ENCODE peak calls at places on chromosomes 11 and 22, in four cellular contexts. One of them, this sample, is unnamed.

GRCh38 chr11:12682288-12682687 is 8.1 kb downstream of the TEAD1 start:
- DNase-seq in dorsolateral prefrontal cortex: no peak
- DNase-seq in mesenchymal stem cell: no peak
- DNase-seq in MM.1S: no peak
- DNase-seq in this sample: no peak

GRCh38 chr11:36266767-36267166 is 22.5 kb downstream of the COMMD9 start:
- DNase-seq in dorsolateral prefrontal cortex: no peak
- DNase-seq in mesenchymal stem cell: no peak
- DNase-seq in MM.1S: no peak
- DNase-seq in this sample: no peak

GRCh38 chr22:30425616-30426394 is at the start of gene MTFP1:
- DNase-seq in dorsolateral prefrontal cortex: peak
- DNase-seq in mesenchymal stem cell: peak
- DNase-seq in MM.1S: peak
- DNase-seq in this sample: peak

GRCh38 chr11:19419813-19420212 is 179.1 kb upstream of the E2F8 start:
- DNase-seq in dorsolateral prefrontal cortex: no peak
- DNase-seq in mesenchymal stem cell: peak
- DNase-seq in MM.1S: no peak
- DNase-seq in this sample: no peak

GRCh38 chr11:111526501-111526900 is 11.9 kb downstream of the HOATZ start:
- DNase-seq in dorsolateral prefrontal cortex: no peak
- DNase-seq in mesenchymal stem cell: peak
- DNase-seq in MM.1S: peak
- DNase-seq in this sample: peak

GRCh38 chr11:126140106-126140931 is 71.1 kb downstream of the RPUSD4 start:
- DNase-seq in dorsolateral prefrontal cortex: no peak
- DNase-seq in mesenchymal stem cell: peak
- DNase-seq in MM.1S: no peak
- DNase-seq in this sample: no peak

GRCh38 chr11:27839226-27839913 is 139.1 kb upstream of the BDNF start:
- DNase-seq in dorsolateral prefrontal cortex: no peak
- DNase-seq in mesenchymal stem cell: peak
- DNase-seq in MM.1S: peak
- DNase-seq in this sample: peak

GRCh38 chr22:44037519-44038370 is 13.6 kb downstream of the PARVB start:
- DNase-seq in dorsolateral prefrontal cortex: no peak
- DNase-seq in mesenchymal stem cell: peak
- DNase-seq in MM.1S: no peak
- DNase-seq in this sample: peak

GRCh38 chr11:77301510-77301909 is at the start of gene GDPD4:
- DNase-seq in dorsolateral prefrontal cortex: no peak
- DNase-seq in mesenchymal stem cell: no peak
- DNase-seq in MM.1S: no peak
- DNase-seq in this sample: no peak

GRCh38 chr11:83521647-83522596 is 235.8 kb upstream of the CCDC90B start:
- DNase-seq in dorsolateral prefrontal cortex: no peak
- DNase-seq in mesenchymal stem cell: peak
- DNase-seq in MM.1S: no peak
- DNase-seq in this sample: peak

GRCh38 chr11:96254087-96254486 is 88.9 kb downstream of the MAML2 start:
- DNase-seq in dorsolateral prefrontal cortex: no peak
- DNase-seq in mesenchymal stem cell: peak
- DNase-seq in MM.1S: peak
- DNase-seq in this sample: peak

GRCh38 chr22:49238181-49239141 is 589.2 kb downstream of the BRD1 start:
- DNase-seq in dorsolateral prefrontal cortex: peak
- DNase-seq in mesenchymal stem cell: no peak
- DNase-seq in MM.1S: no peak
- DNase-seq in this sample: no peak

GRCh38 chr22:30214703-30215405 is 31.7 kb downstream of the LIF start:
- DNase-seq in dorsolateral prefrontal cortex: no peak
- DNase-seq in mesenchymal stem cell: no peak
- DNase-seq in MM.1S: no peak
- DNase-seq in this sample: no peak

GRCh38 chr11:133227674-133228111 is 304.6 kb downstream of the OPCML start:
- DNase-seq in dorsolateral prefrontal cortex: no peak
- DNase-seq in mesenchymal stem cell: no peak
- DNase-seq in MM.1S: no peak
- DNase-seq in this sample: no peak

GRCh38 chr11:15805726-15806125 is 550.6 kb downstream of the SOX6 start:
- DNase-seq in dorsolateral prefrontal cortex: no peak
- DNase-seq in mesenchymal stem cell: no peak
- DNase-seq in MM.1S: no peak
- DNase-seq in this sample: no peak

GRCh38 chr11:5489571-5490357 is 1.3 kb downstream of the OR52D1 start:
- DNase-seq in dorsolateral prefrontal cortex: no peak
- DNase-seq in mesenchymal stem cell: peak
- DNase-seq in MM.1S: no peak
- DNase-seq in this sample: no peak

DNA sequence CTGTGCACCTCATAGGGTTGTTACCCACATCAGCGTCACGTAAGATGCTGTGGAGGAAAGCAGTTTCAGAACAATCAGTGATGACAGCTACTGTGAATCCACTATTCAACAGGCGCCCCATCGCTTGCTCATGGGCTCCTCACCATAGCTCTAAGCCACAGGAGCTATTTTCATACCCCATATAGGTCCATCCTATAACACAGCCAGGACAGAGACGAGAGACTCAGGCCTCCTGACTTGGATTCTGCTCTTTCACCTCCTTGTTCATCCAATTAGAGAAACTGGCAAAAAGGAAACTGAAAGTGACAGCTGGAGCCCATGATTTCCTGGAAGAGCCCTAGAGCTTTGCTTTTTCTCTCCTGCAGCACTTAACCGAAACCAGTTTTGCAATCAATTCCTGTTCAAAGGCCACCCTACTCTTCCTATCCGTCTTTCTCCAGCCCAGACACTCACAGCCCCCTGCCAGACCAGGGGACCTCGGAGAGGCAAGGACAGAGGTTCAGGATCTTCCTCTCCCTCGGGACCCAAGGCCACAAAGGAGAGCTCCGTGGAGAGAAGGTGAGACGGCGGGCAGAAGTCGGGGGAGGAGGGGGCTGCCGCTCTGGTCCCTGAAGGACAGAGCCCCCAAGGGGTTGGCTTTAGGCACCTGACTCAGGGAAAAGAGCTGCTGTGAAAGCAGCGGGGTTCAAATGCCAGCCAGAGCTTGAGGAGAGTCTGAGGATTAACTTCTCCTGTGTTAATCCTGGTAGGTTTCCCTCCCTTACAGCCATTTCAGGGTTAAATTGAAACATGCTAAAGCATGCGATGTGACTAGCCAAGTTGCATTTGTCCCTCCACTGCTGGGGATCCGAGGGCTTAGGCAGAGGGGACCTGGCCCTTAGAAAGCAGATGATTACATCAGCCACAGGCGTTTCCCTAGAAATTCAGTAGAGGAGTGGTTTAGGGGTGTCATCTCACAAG is at the start of gene APOL6:
- DNase-seq in dorsolateral prefrontal cortex: no peak
- DNase-seq in mesenchymal stem cell: peak
- DNase-seq in MM.1S: peak
- DNase-seq in this sample: peak
- H3K27ac ChIP-seq in dorsolateral prefrontal cortex: peak
- H3K27ac ChIP-seq in mesenchymal stem cell: peak
- H3K27ac ChIP-seq in MM.1S: peak
- H3K27ac ChIP-seq in this sample: peak

DNA sequence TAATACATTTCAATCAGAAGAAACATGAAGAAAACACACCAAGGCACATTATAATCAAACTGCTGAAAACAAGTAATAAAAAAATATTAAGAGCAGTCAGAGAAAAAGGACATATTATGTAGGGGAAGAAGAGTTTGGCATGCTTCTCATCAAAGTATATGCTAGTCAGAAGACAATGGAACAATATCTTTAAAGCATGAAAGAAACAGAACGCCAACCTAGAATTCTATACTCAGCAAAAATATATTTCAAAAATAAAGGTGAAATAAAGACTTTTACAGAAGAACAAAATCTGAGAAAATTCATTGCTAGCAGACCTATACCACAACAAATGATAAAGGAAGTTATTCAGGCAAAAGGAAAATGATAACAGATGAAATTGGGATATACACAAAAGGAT is 34.6 kb upstream of the ANO1 start:
- DNase-seq in dorsolateral prefrontal cortex: no peak
- DNase-seq in mesenchymal stem cell: no peak
- DNase-seq in MM.1S: no peak
- DNase-seq in this sample: no peak
- H3K4me3 ChIP-seq in dorsolateral prefrontal cortex: no peak
- H3K4me3 ChIP-seq in mesenchymal stem cell: no peak
- H3K4me3 ChIP-seq in MM.1S: no peak
- H3K4me3 ChIP-seq in this sample: no peak

GRCh38 chr11:61898247-61898582 is 6.9 kb upstream of the FADS3 start:
- DNase-seq in dorsolateral prefrontal cortex: no peak
- DNase-seq in mesenchymal stem cell: no peak
- DNase-seq in MM.1S: no peak
- DNase-seq in this sample: no peak

GRCh38 chr11:61896665-61897386 is 5.5 kb upstream of the FADS3 start:
- DNase-seq in dorsolateral prefrontal cortex: no peak
- DNase-seq in mesenchymal stem cell: no peak
- DNase-seq in MM.1S: no peak
- DNase-seq in this sample: no peak

GRCh38 chr11:61899146-61899841 is 7.9 kb upstream of the FADS3 start:
- DNase-seq in dorsolateral prefrontal cortex: peak
- DNase-seq in mesenchymal stem cell: peak
- DNase-seq in MM.1S: peak
- DNase-seq in this sample: peak

GRCh38 chr11:61895718-61896059 is 4.3 kb upstream of the FADS3 start:
- DNase-seq in dorsolateral prefrontal cortex: no peak
- DNase-seq in mesenchymal stem cell: no peak
- DNase-seq in MM.1S: no peak
- DNase-seq in this sample: no peak

DNA sequence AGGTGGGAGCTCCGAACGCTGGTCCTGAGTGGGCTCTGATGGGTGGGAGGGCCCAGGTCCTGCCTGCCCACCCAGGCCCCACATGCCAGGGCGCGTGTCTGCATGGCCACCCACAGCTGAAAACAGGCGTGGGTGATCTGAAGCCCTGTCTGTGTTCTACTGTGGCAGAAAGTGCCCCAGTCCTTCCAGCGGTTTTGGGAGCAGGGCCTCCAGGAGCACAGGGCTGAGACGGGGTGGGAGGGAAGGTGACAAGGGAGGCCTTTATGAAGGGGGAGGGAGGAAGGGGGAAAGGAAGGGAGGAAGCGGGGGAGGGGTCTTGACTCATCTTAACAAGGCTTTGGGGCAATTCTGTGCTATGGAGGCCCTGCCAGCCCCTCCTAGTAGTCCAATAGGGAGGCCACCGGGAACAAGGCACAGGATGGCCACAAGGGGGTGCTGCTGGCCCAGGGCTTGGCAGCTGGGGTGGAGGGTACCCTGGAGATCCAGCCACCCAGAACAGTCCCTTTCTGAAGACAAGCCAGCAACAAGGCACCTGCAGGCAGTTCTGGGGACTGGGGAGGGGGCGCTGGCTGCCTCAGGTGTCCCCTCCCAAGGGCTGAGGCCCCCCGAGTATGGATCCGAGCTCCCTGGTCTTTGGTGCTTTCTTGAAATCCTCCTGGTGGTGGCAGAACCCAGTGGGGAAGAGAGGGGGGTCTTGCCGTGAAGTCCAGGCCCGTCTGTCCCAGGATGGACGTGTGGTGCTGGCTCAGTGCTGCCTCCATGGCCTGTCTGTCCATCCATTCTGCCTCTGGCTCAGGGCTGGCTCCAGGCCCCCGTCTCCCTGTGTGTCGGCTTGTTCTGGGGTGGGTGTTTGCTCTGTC is 6.3 kb upstream of the FADS3 start:
- DNase-seq in dorsolateral prefrontal cortex: peak
- DNase-seq in mesenchymal stem cell: peak
- DNase-seq in MM.1S: peak
- DNase-seq in this sample: peak
- H3K27ac ChIP-seq in dorsolateral prefrontal cortex: peak
- H3K27ac ChIP-seq in mesenchymal stem cell: no peak
- H3K27ac ChIP-seq in MM.1S: no peak
- H3K27ac ChIP-seq in this sample: no peak

GRCh38 chr22:23763579-23764331 is 965 bp downstream of the C22orf15 start:
- DNase-seq in dorsolateral prefrontal cortex: no peak
- DNase-seq in mesenchymal stem cell: no peak
- DNase-seq in MM.1S: no peak
- DNase-seq in this sample: no peak
- H3K4me3 ChIP-seq in dorsolateral prefrontal cortex: peak
- H3K4me3 ChIP-seq in mesenchymal stem cell: no peak
- H3K4me3 ChIP-seq in MM.1S: no peak
- H3K4me3 ChIP-seq in this sample: no peak